ENCODE peak calls at places on chromosomes 5 and 9, in nine cellular contexts. U, B, X, O, S, G, L, M and C are unnamed samples.

GRCh38 chr5:128084228-128085167 is 932 bp downstream of the SLC12A2 start:
- DNase-seq in S (peak; percentile 72), X (peak; percentile 34), O (peak; percentile 48), G (no peak), B (peak; percentile 74), U (peak; percentile 38), M (no peak), L (no peak), C (peak; percentile 51)

GRCh38 chr9:121690316-121690715 is 38.9 kb downstream of the DAB2IP start:
- DNase-seq in B (no peak), G (no peak), M (no peak), X (no peak), S (no peak), L (no peak), O (no peak), U (no peak), C (peak; percentile 72)

GRCh38 chr5:74653991-74654390 is 13.5 kb upstream of the ENC1 start:
- DNase-seq in L (no peak), U (no peak), M (no peak), X (no peak), B (no peak), S (no peak), O (no peak), G (no peak), C (no peak)

GRCh38 chr9:89961616-89962341 is 357.0 kb downstream of the GADD45G start:
- DNase-seq in L (no peak), S (no peak), G (no peak), O (no peak), X (no peak), U (no peak), M (no peak), B (no peak), C (no peak)

GRCh38 chr9:118665226-118665919 is 703.9 kb downstream of the BRINP1 start:
- DNase-seq in L (no peak), U (no peak), M (no peak), X (no peak), S (no peak), G (no peak), B (no peak), O (no peak), C (no peak)

GRCh38 chr5:81601912-81602311 is 149.0 kb downstream of the SSBP2 start:
- DNase-seq in M (no peak), B (no peak), G (no peak), S (no peak), U (no peak), O (no peak), X (no peak), L (no peak), C (peak; percentile 10)

GRCh38 chr5:150589791-150590601 is 50.5 kb upstream of the SYNPO start:
- DNase-seq in B (no peak), X (no peak), G (no peak), O (peak; percentile 68), U (no peak), L (peak; percentile 52), S (peak; percentile 93), M (peak; percentile 15), C (peak; percentile 80)

GRCh38 chr9:7174884-7175283 is 417.1 kb downstream of the KDM4C start:
- DNase-seq in M (no peak), O (peak; percentile 46), B (no peak), L (no peak), U (no peak), S (no peak), X (no peak), G (no peak), C (no peak)

GRCh38 chr9:133505901-133506652 is 18.7 kb downstream of the MYMK start:
- DNase-seq in B (no peak), G (no peak), S (peak; percentile 95), X (no peak), O (no peak), U (no peak), M (peak; percentile 53), L (no peak), C (no peak)

GRCh38 chr5:75006821-75007536 is 45.4 kb downstream of the GCNT4 start:
- DNase-seq in U (no peak), B (no peak), L (no peak), G (no peak), X (no peak), M (no peak), O (peak; percentile 41), S (no peak), C (peak; percentile 41)

GRCh38 chr9:99859395-99859980 is 37.8 kb downstream of the NR4A3 start:
- DNase-seq in U (no peak), M (peak; percentile 21), S (no peak), B (no peak), L (no peak), G (no peak), X (no peak), O (peak; percentile 85), C (peak; percentile 62)

GRCh38 chr5:120678279-120678678 is 214.2 kb downstream of the PRR16 start:
- DNase-seq in U (no peak), O (no peak), B (no peak), X (no peak), S (no peak), M (no peak), G (no peak), L (no peak), C (no peak)

GRCh38 chr5:158943057-158943456 is 156.7 kb downstream of the EBF1 start:
- DNase-seq in S (peak; percentile 74), U (no peak), B (no peak), O (no peak), M (peak; percentile 80), G (no peak), L (no peak), X (no peak), C (no peak)

GRCh38 chr5:131000289-131000688 is 164.8 kb downstream of the HINT1 start:
- DNase-seq in S (no peak), G (no peak), M (no peak), X (no peak), U (no peak), L (no peak), B (no peak), O (peak; percentile 25), C (no peak)

GRCh38 chr9:91282292-91282691 is 79.4 kb downstream of the AUH start:
- DNase-seq in G (no peak), L (no peak), O (no peak), M (peak; percentile 10), U (no peak), B (no peak), X (no peak), S (no peak), C (no peak)

GRCh38 chr5:6480133-6481051 is 31.7 kb downstream of the UBE2QL1 start:
- DNase-seq in L (no peak), S (no peak), M (no peak), G (no peak), X (no peak), O (peak; percentile 40), B (no peak), U (peak; percentile 32), C (peak; percentile 40)

GRCh38 chr9:98806394-98807069 is 938 bp upstream of the GALNT12 start:
- DNase-seq in S (no peak), X (no peak), U (no peak), B (no peak), G (no peak), M (no peak), O (no peak), L (no peak), C (no peak)

GRCh38 chr5:91556-92263 is at the start of gene PLEKHG4B:
- DNase-seq in B (peak; percentile 86), L (no peak), O (peak; percentile 95), G (no peak), X (no peak), U (no peak), S (no peak), M (no peak), C (peak; percentile 90)

GRCh38 chr5:38997579-38997978 is 76.6 kb downstream of the RICTOR start:
- DNase-seq in L (no peak), M (no peak), U (no peak), O (no peak), G (no peak), B (no peak), X (no peak), S (no peak), C (no peak)

GRCh38 chr9:38732849-38733248 is 12.9 kb upstream of the FAM240B start:
- DNase-seq in O (no peak), L (no peak), G (no peak), S (no peak), M (no peak), U (no peak), B (no peak), X (no peak), C (no peak)

GRCh38 chr9:131095666-131096489 is 453 bp upstream of the AIF1L start:
- DNase-seq in X (peak; percentile 69), G (no peak), U (peak; percentile 34), L (peak; percentile 69), O (peak; percentile 94), B (peak; percentile 83), M (no peak), S (peak; percentile 83), C (peak; percentile 92)

GRCh38 chr9:120724757-120725156 is 10.5 kb upstream of the MEGF9 start:
- DNase-seq in B (no peak), M (no peak), U (no peak), G (no peak), L (no peak), X (no peak), S (no peak), O (no peak), C (no peak)

GRCh38 chr5:91072891-91073290 is 310.2 kb downstream of the ARRDC3 start:
- DNase-seq in B (no peak), S (no peak), X (no peak), M (peak; percentile 17), G (no peak), U (no peak), L (no peak), O (no peak), C (no peak)

GRCh38 chr5:92890841-92891244 is 690.2 kb downstream of the NR2F1-AS1 start:
- DNase-seq in S (no peak), O (no peak), L (no peak), G (no peak), X (no peak), U (no peak), B (no peak), M (no peak), C (no peak)

GRCh38 chr5:31957151-31957550 is 217.0 kb downstream of the GOLPH3 start:
- DNase-seq in M (no peak), G (no peak), B (no peak), U (no peak), X (no peak), O (no peak), L (no peak), S (no peak), C (no peak)

GRCh38 chr9:136923881-136924280 is 20.7 kb downstream of the FBXW5 start:
- DNase-seq in X (no peak), B (peak; percentile 65), M (no peak), S (no peak), U (no peak), G (no peak), O (no peak), L (no peak), C (no peak)

GRCh38 chr9:14203366-14204056 is 110.4 kb downstream of the NFIB start:
- DNase-seq in M (no peak), L (peak; percentile 62), G (peak; percentile 89), O (no peak), S (peak; percentile 91), B (no peak), X (peak; percentile 50), U (no peak), C (no peak)

GRCh38 chr9:89461302-89461701 is 36.6 kb downstream of the SEMA4D start:
- DNase-seq in X (no peak), S (peak; percentile 29), O (no peak), G (no peak), M (no peak), L (no peak), U (no peak), B (no peak), C (peak; percentile 49)

GRCh38 chr5:174283176-174283575 is 237.7 kb downstream of the NSG2 start:
- DNase-seq in B (no peak), L (no peak), S (no peak), G (no peak), U (no peak), O (no peak), X (no peak), M (no peak), C (no peak)

GRCh38 chr5:74272019-74272775 is 368.3 kb downstream of the ENC1 start:
- DNase-seq in X (no peak), L (no peak), S (no peak), M (no peak), G (no peak), O (peak; percentile 80), U (no peak), B (no peak), C (peak; percentile 98)

GRCh38 chr5:134504629-134505300 is 20.7 kb upstream of the JADE2 start:
- DNase-seq in U (no peak), O (no peak), L (no peak), X (no peak), S (no peak), M (no peak), G (no peak), B (no peak), C (no peak)